ENCODE peak calls at places on chromosomes 11 and 22, in six cellular contexts. F is GM23248, X is PC-3, V is neural progenitor cell, B is HCT116, T is OCI-LY7. R is an unnamed sample.

GRCh38 chr22:44430716-44431115 is 67.3 kb downstream of the RTL6 start:
- DNase-seq in F (no peak), X (no peak), V (no peak), B (no peak), T (no peak), R (no peak)

GRCh38 chr11:123973816-123974215 is 3.8 kb downstream of the OR10S1 start:
- DNase-seq in F (peak), X (peak), V (no peak), B (peak), T (no peak), R (no peak)

GRCh38 chr11:69403556-69404215 is 77.8 kb upstream of the LINC01488 start:
- DNase-seq in F (peak), X (peak), V (no peak), B (no peak), T (no peak), R (peak)

GRCh38 chr11:20042717-20043392 is 117.4 kb downstream of the DBX1 start:
- DNase-seq in F (no peak), X (no peak), V (peak), B (no peak), T (no peak), R (no peak)

GRCh38 chr22:41285441-41285819 is 557 bp downstream of the RANGAP1 start:
- DNase-seq in F (peak), X (peak), V (peak), B (peak), T (peak), R (peak)

GRCh38 chr22:43185860-43186261 is 1.1 kb downstream of the TTLL12 start:
- DNase-seq in F (peak), X (peak), V (peak), B (peak), T (peak), R (peak)

GRCh38 chr11:16364250-16364649 is 7.9 kb upstream of the SOX6 start:
- DNase-seq in F (no peak), X (no peak), V (no peak), B (no peak), T (no peak), R (no peak)

GRCh38 chr11:61830318-61831105 is 2.4 kb downstream of the FADS2 start:
- DNase-seq in F (peak), X (no peak), V (no peak), B (no peak), T (no peak), R (no peak)

GRCh38 chr22:31800065-31800464 is 46.2 kb downstream of the DEPDC5 start:
- DNase-seq in F (peak), X (peak), V (no peak), B (peak), T (no peak), R (no peak)

GRCh38 chr11:67998150-67999045 is 5.5 kb downstream of the UNC93B1 start:
- DNase-seq in F (no peak), X (no peak), V (no peak), B (no peak), T (peak), R (no peak)

GRCh38 chr11:64751580-64751979 is 7.6 kb upstream of the RASGRP2 start:
- DNase-seq in F (no peak), X (no peak), V (no peak), B (no peak), T (no peak), R (no peak)

GRCh38 chr11:16844268-16844667 is 105.8 kb downstream of the C11orf58 start:
- DNase-seq in F (no peak), X (no peak), V (no peak), B (no peak), T (no peak), R (no peak)

GRCh38 chr11:61961570-61962212 is 5.7 kb downstream of the FTH1 start:
- DNase-seq in F (peak), X (peak), V (no peak), B (no peak), T (no peak), R (peak)

GRCh38 chr11:17599460-17599925 is 52.4 kb downstream of the OTOG start:
- DNase-seq in F (no peak), X (no peak), V (no peak), B (no peak), T (no peak), R (peak)

GRCh38 chr11:85922367-85922766 is 67.2 kb downstream of the CCDC83 start:
- DNase-seq in F (no peak), X (no peak), V (no peak), B (no peak), T (no peak), R (no peak)

GRCh38 chr11:71311928-71312510 is 59.6 kb upstream of the SHANK2 start:
- DNase-seq in F (no peak), X (no peak), V (no peak), B (no peak), T (no peak), R (no peak)

GRCh38 chr11:22522225-22522624 is 103.4 kb downstream of the FANCF start:
- DNase-seq in F (no peak), X (no peak), V (no peak), B (no peak), T (no peak), R (no peak)

GRCh38 chr11:14567064-14567651 is 47.0 kb upstream of the PSMA1 start:
- DNase-seq in F (no peak), X (no peak), V (no peak), B (no peak), T (no peak), R (no peak)

GRCh38 chr11:6443269-6444003 is 2.6 kb upstream of the HPX start:
- DNase-seq in F (peak), X (peak), V (peak), B (no peak), T (peak), R (peak)

GRCh38 chr22:38228326-38228872 is 26.6 kb downstream of the MAFF start:
- DNase-seq in F (peak), X (no peak), V (no peak), B (no peak), T (no peak), R (no peak)

GRCh38 chr11:74449369-74449931 is 17.9 kb downstream of the KCNE3 start:
- DNase-seq in F (peak), X (peak), V (peak), B (peak), T (peak), R (peak)

GRCh38 chr22:16806401-16806800 is 18.8 kb downstream of the XKR3 start:
- DNase-seq in F (no peak), X (no peak), V (no peak), B (no peak), T (no peak), R (no peak)

GRCh38 chr11:894575-895201 is 15.9 kb downstream of the CHID1 start:
- DNase-seq in F (no peak), X (no peak), V (peak), B (no peak), T (no peak), R (no peak)

GRCh38 chr22:47835726-47836125 is 1073.3 kb downstream of the TBC1D22A start:
- DNase-seq in F (peak), X (peak), V (no peak), B (peak), T (no peak), R (peak)

GRCh38 chr22:48449466-48450187 is 1378.0 kb downstream of the BRD1 start:
- DNase-seq in F (peak), X (no peak), V (no peak), B (no peak), T (no peak), R (no peak)

GRCh38 chr11:48142886-48143285 is 73.7 kb upstream of the OR4B1 start:
- DNase-seq in F (no peak), X (no peak), V (peak), B (no peak), T (no peak), R (no peak)

GRCh38 chr11:57288771-57289579 is 35.8 kb downstream of the TNKS1BP1 start:
- DNase-seq in F (peak), X (peak), V (peak), B (no peak), T (no peak), R (no peak)

GRCh38 chr11:69157156-69157821 is 1.6 kb downstream of the SMIM38 start:
- DNase-seq in F (peak), X (no peak), V (peak), B (no peak), T (no peak), R (no peak)

GRCh38 chr22:37183432-37184379 is 4.3 kb downstream of the C1QTNF6 start:
- DNase-seq in F (no peak), X (no peak), V (no peak), B (no peak), T (no peak), R (no peak)

GRCh38 chr22:42714768-42715430 is 5.8 kb downstream of the A4GALT start:
- DNase-seq in F (peak), X (no peak), V (no peak), B (no peak), T (no peak), R (no peak)

GRCh38 chr22:25750569-25751173 is 8.7 kb downstream of the MYO18B start:
- DNase-seq in F (peak), X (no peak), V (no peak), B (no peak), T (no peak), R (no peak)

GRCh38 chr22:26558246-26558895 is 31.6 kb downstream of the TPST2 start:
- DNase-seq in F (peak), X (no peak), V (no peak), B (no peak), T (no peak), R (no peak)

GRCh38 chr11:12556788-12557384 is 117.3 kb upstream of the TEAD1 start:
- DNase-seq in F (peak), X (peak), V (peak), B (peak), T (no peak), R (peak)

GRCh38 chr11:44305643-44306468 is 4.1 kb downstream of the ALX4 start:
- DNase-seq in F (no peak), X (no peak), V (peak), B (no peak), T (no peak), R (peak)

GRCh38 chr22:37638351-37639069 is 959 bp upstream of the SH3BP1 start:
- DNase-seq in F (no peak), X (no peak), V (no peak), B (no peak), T (no peak), R (peak)

GRCh38 chr11:109423114-109423859 is 1.3 kb downstream of the C11orf87 start:
- DNase-seq in F (peak), X (no peak), V (peak), B (no peak), T (no peak), R (peak)

GRCh38 chr22:40426671-40427070 is 56.3 kb downstream of the SGSM3 start:
- DNase-seq in F (peak), X (no peak), V (no peak), B (no peak), T (no peak), R (no peak)

GRCh38 chr11:126482586-126483108 is 127.2 kb downstream of the ST3GAL4 start:
- DNase-seq in F (peak), X (no peak), V (no peak), B (no peak), T (no peak), R (no peak)

GRCh38 chr11:119728226-119728626 is 774 bp downstream of the NECTIN1 start:
- DNase-seq in F (peak), X (peak), V (peak), B (no peak), T (peak), R (no peak)
- TF ChIP-seq EZH2phosphoT487 in F (no peak), X (no peak), V (no peak), B (no peak), T (no peak), R (no peak)

GRCh38 chr22:35422145-35422544 is 22.2 kb downstream of the MCM5 start:
- DNase-seq in F (no peak), X (no peak), V (no peak), B (no peak), T (no peak), R (no peak)
- H2AFZ ChIP-seq in F (no peak), X (no peak), V (no peak), B (no peak), T (no peak), R (no peak)

GRCh38 chr11:10930224-10930960 is 72.5 kb upstream of the ZBED5 start:
- DNase-seq in F (peak), X (peak), V (no peak), B (no peak), T (no peak), R (no peak)

GRCh38 chr11:10932976-10933375 is 75.1 kb upstream of the ZBED5 start:
- DNase-seq in F (no peak), X (no peak), V (peak), B (no peak), T (no peak), R (no peak)

GRCh38 chr11:10933455-10934292 is 75.8 kb upstream of the ZBED5 start:
- DNase-seq in F (peak), X (peak), V (peak), B (peak), T (peak), R (peak)

GRCh38 chr11:10931761-10932700 is 74.2 kb upstream of the ZBED5 start:
- DNase-seq in F (no peak), X (peak), V (peak), B (no peak), T (no peak), R (no peak)

DNA sequence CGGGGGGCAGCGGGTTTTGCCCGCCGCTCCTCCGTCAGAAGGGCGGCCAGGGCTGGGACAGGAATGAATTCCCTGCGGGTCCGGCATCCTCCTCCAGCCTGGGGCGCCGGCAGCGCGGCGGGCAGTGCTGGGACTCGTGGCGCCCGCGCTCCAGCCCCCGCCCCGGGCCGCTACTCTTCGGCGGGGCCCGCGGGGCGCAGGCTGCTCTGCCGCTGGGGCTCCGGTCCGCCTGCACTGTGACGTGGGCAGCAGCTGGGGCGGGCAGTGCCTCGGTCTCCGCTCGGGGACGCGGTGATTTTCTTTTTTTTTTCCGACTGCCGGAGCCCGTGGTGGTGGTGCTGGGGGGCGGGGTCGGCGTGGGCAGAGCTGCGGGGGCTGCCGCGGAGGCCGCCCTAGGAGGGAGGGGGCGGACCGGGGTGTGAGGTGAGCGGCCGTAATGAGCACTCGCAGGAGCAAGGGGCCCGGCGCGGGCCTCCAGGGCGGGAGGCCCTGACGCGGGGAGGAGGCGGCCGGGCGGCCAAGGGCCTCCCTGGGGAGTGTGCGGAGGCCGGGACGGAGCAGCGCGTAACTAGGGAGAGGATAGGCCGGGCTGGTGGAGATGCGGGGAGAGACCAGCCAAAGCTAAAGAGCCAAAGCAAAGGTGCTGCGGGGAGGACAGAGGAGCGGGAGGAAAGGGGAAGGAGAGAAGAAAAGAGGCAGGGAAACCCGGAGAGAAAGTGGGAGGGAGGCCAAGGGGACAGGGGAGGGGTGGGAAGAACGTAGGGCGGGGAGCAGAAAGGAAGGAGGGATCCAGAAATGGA is 73.3 kb upstream of the ZBED5 start:
- DNase-seq in F (peak), X (peak), V (peak), B (no peak), T (no peak), R (peak)
- TF ChIP-seq EZH2phosphoT487 in F (no peak), X (no peak), V (no peak), B (no peak), T (no peak), R (no peak)

GRCh38 chr11:59767212-59767611 is 12.0 kb downstream of the STX3 start:
- DNase-seq in F (no peak), X (no peak), V (no peak), B (no peak), T (no peak), R (peak)
- H2AFZ ChIP-seq in F (no peak), X (no peak), V (no peak), B (no peak), T (no peak), R (no peak)

GRCh38 chr11:2579315-2580060 is 120.3 kb downstream of the KCNQ1OT1 start:
- DNase-seq in F (no peak), X (no peak), V (peak), B (no peak), T (no peak), R (no peak)
- TF ChIP-seq EZH2phosphoT487 in F (no peak), X (no peak), V (no peak), B (no peak), T (no peak), R (no peak)

DNA sequence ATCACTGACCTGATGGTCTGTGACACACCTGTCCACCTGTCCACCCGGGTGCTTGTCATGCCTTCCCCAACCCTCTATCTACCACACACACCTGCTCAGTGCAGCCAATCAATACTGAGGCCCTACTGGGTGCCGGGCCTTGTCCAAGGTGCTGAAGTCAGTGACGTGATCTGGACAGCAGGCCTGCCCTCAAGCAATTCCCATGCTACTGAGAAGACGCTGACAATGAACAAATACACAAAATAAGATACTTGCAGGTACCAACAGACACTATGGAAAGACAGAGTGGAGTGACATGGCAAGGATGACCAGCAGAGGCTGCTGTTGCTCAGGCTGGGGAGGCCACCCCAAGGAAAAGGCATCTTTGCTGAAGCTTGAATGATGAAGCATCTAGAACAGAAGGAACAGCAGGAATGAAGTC is 21.2 kb downstream of the PLAAT3 start:
- DNase-seq in F (peak), X (peak), V (peak), B (no peak), T (peak), R (no peak)
- H2AFZ ChIP-seq in F (no peak), X (no peak), V (no peak), B (no peak), T (no peak), R (no peak)

DNA sequence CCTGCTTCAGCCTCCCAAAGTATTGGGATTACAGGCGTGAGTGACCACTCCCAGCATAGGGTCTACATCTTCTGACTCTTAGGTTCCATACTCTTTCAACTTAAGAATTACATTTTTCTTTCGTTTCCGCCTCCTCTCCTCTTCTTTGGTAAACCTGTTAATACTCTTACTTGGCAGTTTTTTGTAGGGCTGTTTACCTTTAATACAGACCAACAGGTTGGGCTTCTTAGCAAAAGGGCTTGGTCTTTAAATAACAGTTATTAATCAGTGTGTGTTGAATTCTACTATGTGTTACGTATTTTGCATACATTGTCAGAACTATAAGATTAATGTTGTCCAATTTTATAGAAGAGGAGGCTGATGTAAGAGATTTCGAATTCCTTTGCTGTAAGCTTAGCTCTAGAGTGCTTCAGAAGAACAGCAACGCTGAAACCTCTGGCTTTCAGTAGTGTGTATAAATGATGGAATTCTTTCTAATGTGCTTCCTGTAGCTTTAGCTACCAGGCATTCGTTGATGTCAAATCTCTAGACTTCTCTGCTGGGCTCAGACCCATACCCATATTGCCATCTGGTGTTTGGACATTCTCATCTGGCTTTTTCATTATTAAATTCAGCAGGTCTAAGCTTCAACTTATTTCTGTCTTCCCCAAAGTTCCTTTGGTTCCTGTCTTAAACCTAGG is 3.1 kb downstream of the FDX1 start:
- DNase-seq in F (no peak), X (peak), V (peak), B (no peak), T (no peak), R (no peak)
- TF ChIP-seq EZH2phosphoT487 in F (no peak), X (no peak), V (no peak), B (no peak), T (no peak), R (no peak)